ENCODE peak calls at places on chromosome 6, in seven cellular contexts. F is endothelial cell, L is tibial artery, P is GM12865, R is activated B cell treated with CpG ODN at 0.5 μM for 24 hours, W is fibroblast of lung, X is cardiac fibroblast. K is an unnamed sample.

GRCh38 chr6:14231071-14231483 is 113.5 kb downstream of the CD83 start:
- DNase-seq in X (no peak), R (no peak), L (no peak), P (no peak), F (no peak), W (no peak), K (no peak)

GRCh38 chr6:147156799-147157382 is 47.3 kb upstream of the STXBP5 start:
- DNase-seq in W (peak), F (no peak), R (no peak), P (no peak), X (peak), L (no peak), K (peak)

GRCh38 chr6:56902551-56903464 is 52.1 kb upstream of the BEND6 start:
- DNase-seq in P (peak), L (no peak), X (peak), F (no peak), R (no peak), W (peak), K (peak)

GRCh38 chr6:40906759-40907158 is 132.3 kb downstream of the UNC5CL start:
- DNase-seq in X (peak), P (no peak), R (no peak), W (peak), L (no peak), F (no peak), K (peak)

GRCh38 chr6:116267879-116268588 is 11.7 kb downstream of the TSPYL1 start:
- DNase-seq in R (no peak), X (peak), P (no peak), F (no peak), L (no peak), W (peak), K (no peak)

GRCh38 chr6:36851149-36851614 is 11.9 kb upstream of the CPNE5 start:
- DNase-seq in R (no peak), W (peak), X (peak), P (peak), L (peak), F (peak), K (peak)

GRCh38 chr6:159038914-159039884 is 5.6 kb downstream of the TAGAP start:
- DNase-seq in P (peak), W (peak), F (no peak), L (no peak), X (peak), R (peak), K (peak)

GRCh38 chr6:34867484-34867883 is 20.4 kb downstream of the TAF11 start:
- DNase-seq in P (no peak), W (no peak), F (no peak), L (no peak), X (peak), R (no peak), K (peak)

GRCh38 chr6:150352321-150353296 is 16.2 kb upstream of the IYD start:
- DNase-seq in L (no peak), P (no peak), F (no peak), R (no peak), W (peak), X (peak), K (peak)
- TF ChIP-seq CTCF in L (no peak), P (no peak), F (no peak), R (no peak), W (no peak), X (no peak), K (no peak)

GRCh38 chr6:1796706-1797529 is 187.2 kb downstream of the FOXC1 start:
- DNase-seq in W (peak), F (no peak), X (no peak), L (no peak), R (no peak), P (peak), K (peak)

GRCh38 chr6:1789092-1789491 is 179.4 kb downstream of the FOXC1 start:
- DNase-seq in F (no peak), P (no peak), R (no peak), W (peak), X (peak), L (no peak), K (no peak)

GRCh38 chr6:1795923-1796322 is 186.2 kb downstream of the FOXC1 start:
- DNase-seq in L (no peak), W (no peak), X (no peak), F (no peak), P (no peak), R (no peak), K (no peak)

GRCh38 chr6:1790684-1791083 is 181.0 kb downstream of the FOXC1 start:
- DNase-seq in L (no peak), X (no peak), W (no peak), P (no peak), F (no peak), R (no peak), K (no peak)

GRCh38 chr6:1792989-1793388 is 183.3 kb downstream of the FOXC1 start:
- DNase-seq in X (peak), W (no peak), F (no peak), P (peak), R (no peak), L (no peak), K (peak)
- TF ChIP-seq CTCF in X (peak), W (peak), F (peak), P (peak), R (no peak), L (peak), K (peak)

GRCh38 chr6:75350808-75351207 is 66.2 kb upstream of the TMEM30A start:
- DNase-seq in P (no peak), X (no peak), W (no peak), R (no peak), F (no peak), L (no peak), K (no peak)

GRCh38 chr6:75350156-75350555 is 65.6 kb upstream of the TMEM30A start:
- DNase-seq in F (no peak), R (no peak), L (no peak), P (no peak), X (no peak), W (no peak), K (no peak)

GRCh38 chr6:75348882-75349261 is 64.3 kb upstream of the TMEM30A start:
- DNase-seq in R (no peak), W (no peak), P (no peak), F (no peak), L (no peak), X (no peak), K (no peak)

GRCh38 chr6:75347797-75348610 is 63.4 kb upstream of the TMEM30A start:
- DNase-seq in L (no peak), F (no peak), R (no peak), W (peak), X (no peak), P (no peak), K (no peak)

GRCh38 chr6:75349262-75349984 is 64.8 kb upstream of the TMEM30A start:
- DNase-seq in R (no peak), W (peak), F (peak), L (no peak), X (peak), P (peak), K (peak)
- TF ChIP-seq CTCF in R (no peak), W (no peak), F (no peak), L (peak), X (peak), P (peak), K (no peak)

GRCh38 chr6:70843328-70843918 is 113.4 kb downstream of the B3GAT2 start:
- DNase-seq in P (no peak), X (no peak), W (no peak), F (no peak), R (no peak), L (no peak), K (no peak)
- TF ChIP-seq CTCF in P (no peak), X (no peak), W (no peak), F (no peak), R (no peak), L (no peak), K (no peak)

GRCh38 chr6:53290547-53291510 is 57.9 kb downstream of the ELOVL5 start:
- DNase-seq in W (no peak), X (no peak), F (no peak), P (no peak), R (no peak), L (no peak), K (no peak)
- TF ChIP-seq CTCF in W (peak), X (peak), F (no peak), P (no peak), R (no peak), L (no peak), K (peak)